ENCODE peak calls at places on chromosomes 6 and 20, in nine cellular contexts. V is lung, S is HCT116, G is foreskin fibroblast, P is left ventricle myocardium inferior, J is upper lobe of right lung, H is cardiac muscle cell, M is AG04450, B is psoas muscle. O is an unnamed sample.

GRCh38 chr6:43497129-43497396 is 13.1 kb downstream of the LRRC73 start:
- DNase-seq in M (no peak), S (no peak), V (no peak), J (no peak), G (no peak), B (peak), H (no peak), P (no peak), O (no peak)

GRCh38 chr20:44650777-44651493 is 564 bp downstream of the ADA start:
- DNase-seq in J (no peak), G (no peak), P (peak), V (no peak), M (no peak), H (peak), S (no peak), B (peak), O (no peak)

GRCh38 chr6:136952714-136953260 is 30.7 kb downstream of the SLC35D3 start:
- DNase-seq in P (no peak), S (no peak), V (no peak), G (no peak), H (no peak), J (no peak), B (no peak), M (no peak), O (no peak)

GRCh38 chr6:20582586-20583446 is 48.6 kb downstream of the CDKAL1 start:
- DNase-seq in B (no peak), J (no peak), G (no peak), H (no peak), M (no peak), S (no peak), P (no peak), V (no peak), O (no peak)

GRCh38 chr6:167764215-167764614 is 62.5 kb upstream of the AFDN start:
- DNase-seq in B (no peak), P (no peak), H (no peak), V (no peak), S (no peak), G (no peak), J (no peak), M (no peak), O (no peak)

GRCh38 chr20:51496964-51497363 is 45.6 kb downstream of the NFATC2 start:
- DNase-seq in V (no peak), J (no peak), G (no peak), H (no peak), S (no peak), P (no peak), B (no peak), M (no peak), O (no peak)

GRCh38 chr6:105982761-105983600 is 103.2 kb upstream of the PRDM1 start:
- DNase-seq in V (no peak), J (no peak), B (no peak), G (no peak), P (no peak), M (no peak), H (no peak), S (no peak), O (no peak)

GRCh38 chr6:158847786-158848185 is 28.6 kb upstream of the EZR start:
- DNase-seq in P (no peak), G (no peak), V (no peak), M (no peak), J (no peak), H (no peak), B (no peak), S (no peak), O (no peak)

GRCh38 chr6:12136905-12137304 is 124.8 kb downstream of the HIVEP1 start:
- DNase-seq in J (no peak), H (no peak), V (no peak), B (no peak), S (no peak), M (no peak), G (peak), P (no peak), O (no peak)

GRCh38 chr6:106517699-106518098 is 111.6 kb downstream of the RTN4IP1 start:
- DNase-seq in H (no peak), M (no peak), G (no peak), J (no peak), S (no peak), B (no peak), V (no peak), P (no peak), O (no peak)

GRCh38 chr6:33183071-33183683 is 9.1 kb downstream of the COL11A2 start:
- DNase-seq in G (no peak), J (no peak), V (no peak), H (no peak), P (no peak), M (no peak), S (no peak), B (no peak), O (no peak)

GRCh38 chr6:35586542-35586941 is 73.8 kb upstream of the TULP1 start:
- DNase-seq in S (no peak), V (no peak), M (no peak), B (no peak), J (no peak), H (no peak), G (no peak), P (no peak), O (no peak)

GRCh38 chr6:118252474-118252873 is 295.6 kb upstream of the PLN start:
- DNase-seq in J (no peak), G (no peak), B (no peak), V (no peak), P (no peak), H (no peak), M (no peak), S (no peak), O (peak)

GRCh38 chr6:36386495-36387439 is 702 bp downstream of the ETV7 start:
- DNase-seq in V (peak), J (peak), G (peak), P (no peak), S (no peak), H (peak), B (no peak), M (peak), O (peak)

GRCh38 chr6:139278190-139278589 is 13.6 kb downstream of the TXLNB start:
- DNase-seq in H (no peak), G (no peak), J (no peak), M (no peak), V (no peak), P (no peak), S (no peak), B (no peak), O (no peak)

GRCh38 chr6:47308223-47308567 is 1.5 kb downstream of the TNFRSF21 start:
- DNase-seq in H (peak), V (no peak), J (no peak), M (no peak), S (no peak), G (peak), P (no peak), B (no peak), O (no peak)

GRCh38 chr6:21263531-21264287 is 329.8 kb upstream of the SOX4 start:
- DNase-seq in S (no peak), B (no peak), G (peak), M (no peak), J (no peak), P (no peak), V (no peak), H (peak), O (peak)

GRCh38 chr6:19551611-19552010 is 285.6 kb upstream of the ID4 start:
- DNase-seq in S (no peak), V (no peak), P (no peak), M (no peak), H (no peak), B (no peak), G (no peak), J (no peak), O (no peak)

GRCh38 chr6:82068721-82069120 is 178.8 kb downstream of the IBTK start:
- DNase-seq in G (no peak), M (no peak), B (no peak), S (no peak), H (no peak), V (no peak), P (no peak), J (no peak), O (no peak)

GRCh38 chr20:36030143-36030542 is 61.8 kb downstream of the CNBD2 start:
- DNase-seq in H (peak), S (no peak), P (peak), J (no peak), G (peak), V (no peak), M (no peak), B (no peak), O (no peak)

GRCh38 chr6:112245511-112246203 is 8.7 kb downstream of the LAMA4 start:
- DNase-seq in B (no peak), J (no peak), S (no peak), P (no peak), H (peak), M (peak), V (no peak), G (peak), O (no peak)

GRCh38 chr6:24522090-24522820 is 27.5 kb downstream of the ALDH5A1 start:
- DNase-seq in G (no peak), B (no peak), P (no peak), V (no peak), H (peak), J (no peak), M (no peak), S (no peak), O (peak)

GRCh38 chr6:157283900-157284737 is 39.2 kb downstream of the TMEM242 start:
- DNase-seq in G (no peak), H (no peak), B (no peak), S (no peak), V (no peak), J (no peak), P (no peak), M (no peak), O (no peak)

GRCh38 chr20:19430641-19431307 is 218.3 kb downstream of the SLC24A3 start:
- DNase-seq in V (no peak), G (no peak), P (no peak), M (no peak), S (no peak), J (no peak), H (no peak), B (no peak), O (no peak)

GRCh38 chr6:96532399-96532798 is 10.8 kb downstream of the UFL1 start:
- DNase-seq in G (no peak), M (no peak), P (no peak), V (no peak), B (no peak), J (no peak), H (no peak), S (no peak), O (no peak)

GRCh38 chr6:109081516-109081915 is 13.1 kb downstream of the SESN1 start:
- DNase-seq in G (no peak), J (no peak), V (no peak), H (no peak), P (no peak), B (no peak), S (no peak), M (no peak), O (no peak)

GRCh38 chr6:160240691-160241084 is 17.9 kb downstream of the SLC22A2 start:
- DNase-seq in G (no peak), B (no peak), J (no peak), M (no peak), H (no peak), S (no peak), V (no peak), P (no peak), O (no peak)

GRCh38 chr20:16575390-16576140 is 2.3 kb upstream of the KIF16B start:
- DNase-seq in G (no peak), M (no peak), S (no peak), P (no peak), J (no peak), H (no peak), V (no peak), B (no peak), O (no peak)

GRCh38 chr6:148986608-148987007 is 239.8 kb downstream of the UST start:
- DNase-seq in S (no peak), V (no peak), G (no peak), M (no peak), J (no peak), H (no peak), B (no peak), P (no peak), O (no peak)

GRCh38 chr6:11277275-11278206 is 45.1 kb upstream of the NEDD9 start:
- DNase-seq in P (no peak), S (no peak), G (peak), H (peak), J (no peak), B (no peak), V (peak), M (peak), O (peak)

GRCh38 chr6:38058022-38058421 is 238.5 kb downstream of the ZFAND3 start:
- DNase-seq in G (peak), P (no peak), S (peak), H (no peak), M (peak), B (no peak), V (no peak), J (no peak), O (peak)

GRCh38 chr6:75290558-75290957 is 6.0 kb upstream of the TMEM30A start:
- DNase-seq in B (no peak), V (no peak), M (no peak), H (no peak), P (no peak), J (no peak), S (no peak), G (no peak), O (no peak)

GRCh38 chr6:109998159-109998785 is 20.2 kb downstream of the GPR6 start:
- DNase-seq in B (no peak), V (no peak), G (peak), S (no peak), P (no peak), M (no peak), H (peak), J (no peak), O (no peak)

GRCh38 chr20:16158090-16158975 is 414.9 kb downstream of the KIF16B start:
- DNase-seq in G (no peak), B (no peak), H (no peak), P (no peak), J (no peak), S (no peak), V (no peak), M (no peak), O (peak)

DNA sequence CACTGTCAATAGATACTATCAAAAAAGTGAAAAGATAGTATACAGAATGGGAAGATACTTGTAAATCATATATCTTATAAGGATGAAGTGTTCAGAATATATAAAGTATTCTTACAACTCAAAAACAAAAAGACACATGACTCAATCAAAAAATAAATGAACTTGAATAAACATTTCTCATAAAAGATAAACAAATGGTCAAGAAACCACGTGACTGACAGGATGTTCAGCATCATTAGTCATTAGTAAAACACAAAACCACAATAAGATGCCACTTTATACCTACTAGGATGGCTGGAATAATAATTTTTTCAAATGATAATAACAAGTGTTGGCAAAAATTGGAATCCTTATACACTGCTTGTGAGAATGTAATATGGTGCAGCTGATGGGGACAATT is 729.1 kb upstream of the HS3ST5 start:
- DNase-seq in B (no peak), G (peak), M (no peak), V (no peak), S (no peak), P (no peak), J (no peak), H (no peak), O (no peak)
- TF ChIP-seq CTCF in B (no peak), G (no peak), M (no peak), V (no peak), S (no peak), P (no peak), J (no peak), H (no peak), O (no peak)

GRCh38 chr20:62822788-62823651 is 6.2 kb downstream of the COL9A3 start:
- DNase-seq in J (no peak), G (peak), P (no peak), V (no peak), S (peak), B (no peak), M (no peak), H (no peak), O (peak)
- TF ChIP-seq CTCF in J (no peak), G (peak), P (no peak), V (no peak), S (peak), B (no peak), M (peak), H (peak), O (peak)

GRCh38 chr6:123316733-123317323 is 319.9 kb downstream of the TRDN start:
- DNase-seq in S (no peak), J (no peak), M (no peak), H (peak), B (no peak), G (peak), V (no peak), P (no peak), O (peak)
- TF ChIP-seq CTCF in S (peak), J (peak), M (peak), H (peak), B (peak), G (peak), V (no peak), P (peak), O (no peak)

GRCh38 chr20:18019068-18019467 is 38.6 kb downstream of the OVOL2 start:
- DNase-seq in V (no peak), J (no peak), G (no peak), S (no peak), B (no peak), P (no peak), H (peak), M (no peak), O (peak)
- TF ChIP-seq CTCF in V (no peak), J (peak), G (peak), S (peak), B (no peak), P (peak), H (peak), M (peak), O (peak)

GRCh38 chr6:30687659-30688431 is 1.4 kb upstream of the PPP1R18 start:
- DNase-seq in B (peak), M (no peak), H (peak), P (peak), V (no peak), S (no peak), J (no peak), G (peak), O (no peak)
- TF ChIP-seq CTCF in B (no peak), M (peak), H (peak), P (peak), V (no peak), S (no peak), J (no peak), G (peak), O (no peak)

GRCh38 chr20:33259371-33259770 is 23.6 kb downstream of the BPIFA1 start:
- DNase-seq in V (no peak), J (no peak), P (no peak), S (no peak), G (no peak), M (no peak), B (no peak), H (no peak), O (no peak)

GRCh38 chr20:33261465-33261864 is 21.5 kb upstream of the BPIFB1 start:
- DNase-seq in V (no peak), G (no peak), B (no peak), P (no peak), J (no peak), M (no peak), H (no peak), S (no peak), O (no peak)

GRCh38 chr20:33263784-33264183 is 19.2 kb upstream of the BPIFB1 start:
- DNase-seq in G (no peak), V (no peak), M (no peak), J (no peak), S (no peak), H (no peak), B (no peak), P (no peak), O (no peak)

GRCh38 chr20:33267691-33268090 is 15.3 kb upstream of the BPIFB1 start:
- DNase-seq in M (no peak), H (no peak), G (no peak), B (no peak), P (no peak), J (no peak), V (no peak), S (no peak), O (no peak)

GRCh38 chr20:33262658-33263065 is 20.4 kb upstream of the BPIFB1 start:
- DNase-seq in P (no peak), V (no peak), H (peak), S (peak), G (peak), B (no peak), M (peak), J (no peak), O (no peak)
- TF ChIP-seq CTCF in P (peak), V (peak), H (peak), S (peak), G (peak), B (no peak), M (peak), J (peak), O (peak)